ENCODE peak calls at places on chromosome 9, in ten cellular contexts. One of them, this sample, is unnamed.

GRCh38 chr9:99725852-99726251 is 95.8 kb upstream of the NR4A3 start:
- DNase-seq in IMR-90: no peak
- DNase-seq in left lung: no peak
- DNase-seq in astrocyte: no peak
- DNase-seq in PC-3: no peak
- DNase-seq in esophagus squamous epithelium: no peak
- DNase-seq in PC-9: no peak
- DNase-seq in cardiac muscle cell: no peak
- DNase-seq in Caco-2: no peak
- DNase-seq in tibial nerve: no peak
- DNase-seq in this sample: no peak

GRCh38 chr9:34675048-34675714 is 12.7 kb upstream of the CCL27 start:
- DNase-seq in IMR-90: peak; percentile 59
- DNase-seq in left lung: no peak
- DNase-seq in astrocyte: peak; percentile 26
- DNase-seq in PC-3: peak; percentile 72
- DNase-seq in esophagus squamous epithelium: no peak
- DNase-seq in PC-9: no peak
- DNase-seq in cardiac muscle cell: peak; percentile 85
- DNase-seq in Caco-2: peak; percentile 85
- DNase-seq in tibial nerve: no peak
- DNase-seq in this sample: no peak

GRCh38 chr9:99801775-99802174 is 19.9 kb upstream of the NR4A3 start:
- DNase-seq in IMR-90: no peak
- DNase-seq in left lung: no peak
- DNase-seq in astrocyte: no peak
- DNase-seq in PC-3: no peak
- DNase-seq in esophagus squamous epithelium: no peak
- DNase-seq in PC-9: no peak
- DNase-seq in cardiac muscle cell: no peak
- DNase-seq in Caco-2: no peak
- DNase-seq in tibial nerve: no peak
- DNase-seq in this sample: no peak

GRCh38 chr9:120774719-120775118 is 18.5 kb downstream of the FBXW2 start:
- DNase-seq in IMR-90: no peak
- DNase-seq in left lung: no peak
- DNase-seq in astrocyte: no peak
- DNase-seq in PC-3: peak; percentile 4
- DNase-seq in esophagus squamous epithelium: no peak
- DNase-seq in PC-9: no peak
- DNase-seq in cardiac muscle cell: no peak
- DNase-seq in Caco-2: no peak
- DNase-seq in tibial nerve: no peak
- DNase-seq in this sample: no peak

GRCh38 chr9:92600075-92600741 is 64.4 kb upstream of the ECM2 start:
- DNase-seq in IMR-90: no peak
- DNase-seq in left lung: no peak
- DNase-seq in astrocyte: no peak
- DNase-seq in PC-3: no peak
- DNase-seq in esophagus squamous epithelium: no peak
- DNase-seq in PC-9: no peak
- DNase-seq in cardiac muscle cell: no peak
- DNase-seq in Caco-2: no peak
- DNase-seq in tibial nerve: no peak
- DNase-seq in this sample: no peak

GRCh38 chr9:134670042-134670525 is 28.5 kb downstream of the COL5A1 start:
- DNase-seq in IMR-90: peak; percentile 94
- DNase-seq in left lung: no peak
- DNase-seq in astrocyte: peak; percentile 96
- DNase-seq in PC-3: peak; percentile 81
- DNase-seq in esophagus squamous epithelium: no peak
- DNase-seq in PC-9: peak; percentile 73
- DNase-seq in cardiac muscle cell: peak; percentile 79
- DNase-seq in Caco-2: no peak
- DNase-seq in tibial nerve: no peak
- DNase-seq in this sample: peak; percentile 85

GRCh38 chr9:132163457-132163875 is 1.6 kb downstream of the NTNG2 start:
- DNase-seq in IMR-90: peak; percentile 14
- DNase-seq in left lung: peak; percentile 83
- DNase-seq in astrocyte: no peak
- DNase-seq in PC-3: no peak
- DNase-seq in esophagus squamous epithelium: no peak
- DNase-seq in PC-9: no peak
- DNase-seq in cardiac muscle cell: no peak
- DNase-seq in Caco-2: no peak
- DNase-seq in tibial nerve: no peak
- DNase-seq in this sample: no peak

GRCh38 chr9:106953166-106953565 is 90.2 kb downstream of the ZNF462 start:
- DNase-seq in IMR-90: peak; percentile 88
- DNase-seq in left lung: no peak
- DNase-seq in astrocyte: peak; percentile 84
- DNase-seq in PC-3: peak; percentile 67
- DNase-seq in esophagus squamous epithelium: no peak
- DNase-seq in PC-9: peak; percentile 59
- DNase-seq in cardiac muscle cell: no peak
- DNase-seq in Caco-2: peak; percentile 47
- DNase-seq in tibial nerve: no peak
- DNase-seq in this sample: no peak

GRCh38 chr9:112443636-112444035 is 43.0 kb upstream of the KIAA1958 start:
- DNase-seq in IMR-90: no peak
- DNase-seq in left lung: no peak
- DNase-seq in astrocyte: no peak
- DNase-seq in PC-3: no peak
- DNase-seq in esophagus squamous epithelium: no peak
- DNase-seq in PC-9: no peak
- DNase-seq in cardiac muscle cell: no peak
- DNase-seq in Caco-2: no peak
- DNase-seq in tibial nerve: no peak
- DNase-seq in this sample: no peak

GRCh38 chr9:76087978-76088377 is 197.5 kb downstream of the PCSK5 start:
- DNase-seq in IMR-90: no peak
- DNase-seq in left lung: no peak
- DNase-seq in astrocyte: no peak
- DNase-seq in PC-3: no peak
- DNase-seq in esophagus squamous epithelium: no peak
- DNase-seq in PC-9: no peak
- DNase-seq in cardiac muscle cell: no peak
- DNase-seq in Caco-2: no peak
- DNase-seq in tibial nerve: no peak
- DNase-seq in this sample: no peak

GRCh38 chr9:111657051-111657450 is 4.4 kb upstream of the GNG10 start:
- DNase-seq in IMR-90: no peak
- DNase-seq in left lung: no peak
- DNase-seq in astrocyte: no peak
- DNase-seq in PC-3: no peak
- DNase-seq in esophagus squamous epithelium: no peak
- DNase-seq in PC-9: no peak
- DNase-seq in cardiac muscle cell: no peak
- DNase-seq in Caco-2: no peak
- DNase-seq in tibial nerve: no peak
- DNase-seq in this sample: no peak

DNA sequence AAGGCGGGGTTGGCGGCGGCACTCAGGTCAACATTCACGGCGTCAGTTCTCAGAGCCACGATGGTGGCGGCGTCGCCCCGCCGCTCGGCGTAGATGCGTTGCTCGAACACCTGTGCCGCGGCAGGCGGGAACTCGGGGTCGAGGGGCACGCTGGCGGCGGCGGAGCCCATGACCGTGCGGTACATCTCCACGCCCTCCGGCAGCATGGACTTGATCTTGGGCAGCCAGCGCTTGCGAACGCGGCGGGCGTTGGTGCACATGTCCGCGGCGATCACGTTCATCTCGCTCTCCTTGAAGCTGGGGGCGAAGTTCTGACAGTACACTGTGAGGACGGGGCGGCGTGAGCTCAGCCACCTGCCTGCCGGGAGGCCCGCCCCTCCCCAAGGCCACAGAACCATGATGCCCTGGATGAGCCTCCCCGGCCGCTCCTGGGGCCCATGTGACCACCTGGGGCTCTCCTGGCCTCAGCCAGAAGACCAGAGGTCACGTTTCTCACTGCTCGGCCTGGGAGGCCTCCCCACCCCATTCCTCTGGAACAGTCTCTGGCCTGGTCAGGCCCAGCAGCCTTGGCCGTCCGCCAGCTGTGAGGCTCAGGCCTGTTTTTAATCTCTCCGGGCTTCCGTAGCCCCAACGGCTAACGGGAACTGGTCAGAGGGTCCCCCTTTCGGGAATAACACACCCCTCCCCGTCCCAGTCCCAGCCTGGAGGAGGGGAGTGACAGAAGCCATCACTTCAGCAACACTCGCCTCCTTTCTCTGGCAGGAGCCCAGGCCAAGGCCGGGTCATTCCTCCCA is 50.7 kb upstream of the UBAC1 start:
- DNase-seq in IMR-90: peak; percentile 59
- DNase-seq in left lung: peak; percentile 79
- DNase-seq in astrocyte: peak; percentile 47
- DNase-seq in PC-3: no peak
- DNase-seq in esophagus squamous epithelium: no peak
- DNase-seq in PC-9: no peak
- DNase-seq in cardiac muscle cell: peak; percentile 96
- DNase-seq in Caco-2: peak; percentile 79
- DNase-seq in tibial nerve: peak; percentile 87
- DNase-seq in this sample: no peak
- H3K4me1 ChIP-seq in IMR-90: peaks cover 23% of the 10 kb centered on the region
- H3K4me1 ChIP-seq in left lung: peaks cover 55% of the 10 kb centered on the region
- H3K4me1 ChIP-seq in astrocyte: peaks cover 23% of the 10 kb centered on the region
- H3K4me1 ChIP-seq in PC-3: peaks cover 17% of the 10 kb centered on the region
- H3K4me1 ChIP-seq in esophagus squamous epithelium: no peaks in the 10 kb centered on the region
- H3K4me1 ChIP-seq in PC-9: no peaks in the 10 kb centered on the region
- H3K4me1 ChIP-seq in cardiac muscle cell: peaks cover 16% of the 10 kb centered on the region
- H3K4me1 ChIP-seq in Caco-2: peaks cover 30% of the 10 kb centered on the region
- H3K4me1 ChIP-seq in tibial nerve: peaks cover 92% of the 10 kb centered on the region
- H3K4me1 ChIP-seq in this sample: no peaks in the 10 kb centered on the region

GRCh38 chr9:37465249-37466036 is at the start of gene ZBTB5:
- DNase-seq in IMR-90: peak; percentile 100
- DNase-seq in left lung: peak; percentile 98
- DNase-seq in astrocyte: peak; percentile 100
- DNase-seq in PC-3: peak; percentile 98
- DNase-seq in esophagus squamous epithelium: peak; percentile 98
- DNase-seq in PC-9: peak; percentile 96
- DNase-seq in cardiac muscle cell: peak; percentile 100
- DNase-seq in Caco-2: peak; percentile 99
- DNase-seq in tibial nerve: peak; percentile 99
- DNase-seq in this sample: peak; percentile 100

GRCh38 chr9:37464426-37465248 is 613 bp downstream of the ZBTB5 start:
- DNase-seq in IMR-90: peak; percentile 63
- DNase-seq in left lung: peak; percentile 92
- DNase-seq in astrocyte: peak; percentile 56
- DNase-seq in PC-3: peak; percentile 42
- DNase-seq in esophagus squamous epithelium: peak; percentile 36
- DNase-seq in PC-9: peak; percentile 57
- DNase-seq in cardiac muscle cell: peak; percentile 74
- DNase-seq in Caco-2: no peak
- DNase-seq in tibial nerve: peak; percentile 53
- DNase-seq in this sample: peak; percentile 83

GRCh38 chr9:37466037-37466709 is 923 bp upstream of the ZBTB5 start:
- DNase-seq in IMR-90: no peak
- DNase-seq in left lung: peak; percentile 89
- DNase-seq in astrocyte: peak; percentile 68
- DNase-seq in PC-3: no peak
- DNase-seq in esophagus squamous epithelium: peak; percentile 14
- DNase-seq in PC-9: peak; percentile 58
- DNase-seq in cardiac muscle cell: peak; percentile 93
- DNase-seq in Caco-2: peak; percentile 90
- DNase-seq in tibial nerve: peak; percentile 23
- DNase-seq in this sample: no peak

GRCh38 chr9:37468620-37469019 is 3.4 kb upstream of the ZBTB5 start:
- DNase-seq in IMR-90: no peak
- DNase-seq in left lung: no peak
- DNase-seq in astrocyte: no peak
- DNase-seq in PC-3: no peak
- DNase-seq in esophagus squamous epithelium: no peak
- DNase-seq in PC-9: no peak
- DNase-seq in cardiac muscle cell: no peak
- DNase-seq in Caco-2: no peak
- DNase-seq in tibial nerve: no peak
- DNase-seq in this sample: no peak

GRCh38 chr9:37464006-37464405 is 1.2 kb downstream of the ZBTB5 start:
- DNase-seq in IMR-90: no peak
- DNase-seq in left lung: no peak
- DNase-seq in astrocyte: no peak
- DNase-seq in PC-3: no peak
- DNase-seq in esophagus squamous epithelium: no peak
- DNase-seq in PC-9: no peak
- DNase-seq in cardiac muscle cell: peak; percentile 3
- DNase-seq in Caco-2: no peak
- DNase-seq in tibial nerve: no peak
- DNase-seq in this sample: no peak
- TF ChIP-seq CTCF in IMR-90: no peak
- TF ChIP-seq CTCF in left lung: no peak
- TF ChIP-seq CTCF in astrocyte: no peak
- TF ChIP-seq CTCF in PC-3: no peak
- TF ChIP-seq CTCF in esophagus squamous epithelium: no peak
- TF ChIP-seq CTCF in PC-9: no peak
- TF ChIP-seq CTCF in cardiac muscle cell: no peak
- TF ChIP-seq CTCF in Caco-2: no peak
- TF ChIP-seq CTCF in tibial nerve: no peak
- TF ChIP-seq CTCF in this sample: no peak

GRCh38 chr9:129989740-129990139 is 53.2 kb downstream of the FNBP1 start:
- DNase-seq in IMR-90: peak; percentile 28
- DNase-seq in left lung: no peak
- DNase-seq in astrocyte: peak; percentile 71
- DNase-seq in PC-3: peak; percentile 56
- DNase-seq in esophagus squamous epithelium: no peak
- DNase-seq in PC-9: peak; percentile 59
- DNase-seq in cardiac muscle cell: peak; percentile 73
- DNase-seq in Caco-2: no peak
- DNase-seq in tibial nerve: peak; percentile 34
- DNase-seq in this sample: no peak
- H3K4me1 ChIP-seq in IMR-90: peaks cover 12% of the 10 kb centered on the region
- H3K4me1 ChIP-seq in left lung: peaks cover 31% of the 10 kb centered on the region
- H3K4me1 ChIP-seq in astrocyte: peaks cover 19% of the 10 kb centered on the region
- H3K4me1 ChIP-seq in PC-3: peaks cover 28% of the 10 kb centered on the region
- H3K4me1 ChIP-seq in esophagus squamous epithelium: peaks cover 4% of the 10 kb centered on the region
- H3K4me1 ChIP-seq in PC-9: peaks cover 32% of the 10 kb centered on the region
- H3K4me1 ChIP-seq in cardiac muscle cell: peaks cover 7% of the 10 kb centered on the region
- H3K4me1 ChIP-seq in Caco-2: no peaks in the 10 kb centered on the region
- H3K4me1 ChIP-seq in tibial nerve: peaks cover 63% of the 10 kb centered on the region
- H3K4me1 ChIP-seq in this sample: no peaks in the 10 kb centered on the region

GRCh38 chr9:119050281-119050680 is 319.0 kb downstream of the BRINP1 start:
- DNase-seq in IMR-90: no peak
- DNase-seq in left lung: no peak
- DNase-seq in astrocyte: peak; percentile 8
- DNase-seq in PC-3: no peak
- DNase-seq in esophagus squamous epithelium: no peak
- DNase-seq in PC-9: no peak
- DNase-seq in cardiac muscle cell: no peak
- DNase-seq in Caco-2: no peak
- DNase-seq in tibial nerve: no peak
- DNase-seq in this sample: peak; percentile 17

GRCh38 chr9:119043996-119044395 is 325.2 kb downstream of the BRINP1 start:
- DNase-seq in IMR-90: no peak
- DNase-seq in left lung: no peak
- DNase-seq in astrocyte: no peak
- DNase-seq in PC-3: no peak
- DNase-seq in esophagus squamous epithelium: no peak
- DNase-seq in PC-9: no peak
- DNase-seq in cardiac muscle cell: no peak
- DNase-seq in Caco-2: no peak
- DNase-seq in tibial nerve: no peak
- DNase-seq in this sample: no peak

GRCh38 chr9:119047513-119047912 is 321.7 kb downstream of the BRINP1 start:
- DNase-seq in IMR-90: no peak
- DNase-seq in left lung: no peak
- DNase-seq in astrocyte: no peak
- DNase-seq in PC-3: no peak
- DNase-seq in esophagus squamous epithelium: no peak
- DNase-seq in PC-9: no peak
- DNase-seq in cardiac muscle cell: no peak
- DNase-seq in Caco-2: no peak
- DNase-seq in tibial nerve: no peak
- DNase-seq in this sample: no peak

GRCh38 chr9:119044801-119045200 is 324.4 kb downstream of the BRINP1 start:
- DNase-seq in IMR-90: no peak
- DNase-seq in left lung: no peak
- DNase-seq in astrocyte: no peak
- DNase-seq in PC-3: no peak
- DNase-seq in esophagus squamous epithelium: no peak
- DNase-seq in PC-9: no peak
- DNase-seq in cardiac muscle cell: no peak
- DNase-seq in Caco-2: no peak
- DNase-seq in tibial nerve: no peak
- DNase-seq in this sample: peak; percentile 59
- TF ChIP-seq CTCF in IMR-90: no peak
- TF ChIP-seq CTCF in left lung: no peak
- TF ChIP-seq CTCF in astrocyte: no peak
- TF ChIP-seq CTCF in PC-3: no peak
- TF ChIP-seq CTCF in esophagus squamous epithelium: no peak
- TF ChIP-seq CTCF in PC-9: no peak
- TF ChIP-seq CTCF in cardiac muscle cell: no peak
- TF ChIP-seq CTCF in Caco-2: no peak
- TF ChIP-seq CTCF in tibial nerve: no peak
- TF ChIP-seq CTCF in this sample: no peak

This sample was measured in foreskin keratinocyte.